ENCODE peak calls at places on chromosomes 2 and 18, in six cellular contexts. D is stimulated activated CD8-positive, alpha-beta memory T cell treated with anti-CD3 and anti-CD28 coated beads, Interleukin-15, amount 100 ng/mL, for 24 hours; C is posterior cingulate gyrus; W is HT1080; H is GM13977; V is sciatic nerve. P is an unnamed sample.
A peak's percentile ranks its signal among the peaks of the same experiment; 100 is the strongest.

GRCh38 chr2:168220971-168221819 is 26.2 kb downstream of the STK39 start:
- DNase-seq in D (no peak), C (no peak), W (peak; percentile 69), H (no peak), V (no peak), P (peak; percentile 77)

GRCh38 chr2:38093503-38093902 is 17.6 kb upstream of the CYP1B1 start:
- DNase-seq in D (no peak), C (no peak), W (peak; percentile 23), H (no peak), V (no peak), P (no peak)

GRCh38 chr2:26313446-26313845 is 32.5 kb upstream of the SELENOI start:
- DNase-seq in D (no peak), C (no peak), W (no peak), H (no peak), V (no peak), P (no peak)

GRCh38 chr2:169808211-169808610 is 9.5 kb downstream of the SSB start:
- DNase-seq in D (no peak), C (no peak), W (no peak), H (no peak), V (no peak), P (no peak)

GRCh38 chr2:239252433-239253200 is 148.2 kb downstream of the HDAC4 start:
- DNase-seq in D (no peak), C (peak; percentile 93), W (no peak), H (no peak), V (no peak), P (no peak)

GRCh38 chr2:100397976-100398375 is 19.5 kb downstream of the CHST10 start:
- DNase-seq in D (no peak), C (no peak), W (no peak), H (no peak), V (no peak), P (no peak)

GRCh38 chr18:33440384-33441043 is at the start of gene CCDC178:
- DNase-seq in D (no peak), C (peak; percentile 87), W (no peak), H (peak; percentile 21), V (peak; percentile 67), P (peak; percentile 48)

GRCh38 chr18:35376742-35377695 is at the start of gene ZNF396:
- DNase-seq in D (peak; percentile 36), C (peak; percentile 96), W (no peak), H (peak; percentile 86), V (peak; percentile 90), P (peak; percentile 16)

GRCh38 chr18:23138470-23138869 is 3.2 kb downstream of the CABLES1 start:
- DNase-seq in D (no peak), C (peak; percentile 35), W (no peak), H (no peak), V (no peak), P (no peak)

GRCh38 chr18:70376914-70377258 is 88.0 kb downstream of the SOCS6 start:
- DNase-seq in D (no peak), C (no peak), W (no peak), H (no peak), V (no peak), P (peak; percentile 72)

GRCh38 chr2:55948176-55948921 is 24.8 kb upstream of the EFEMP1 start:
- DNase-seq in D (no peak), C (no peak), W (no peak), H (no peak), V (no peak), P (no peak)

GRCh38 chr18:31683968-31684278 is 458 bp downstream of the B4GALT6 start:
- DNase-seq in D (no peak), C (no peak), W (no peak), H (no peak), V (no peak), P (no peak)

GRCh38 chr2:227442639-227443038 is 29.3 kb upstream of the AGFG1 start:
- DNase-seq in D (no peak), C (no peak), W (no peak), H (no peak), V (no peak), P (no peak)

GRCh38 chr2:115880558-115880957 is 1438.1 kb downstream of the DPP10 start:
- DNase-seq in D (no peak), C (no peak), W (no peak), H (no peak), V (no peak), P (no peak)

GRCh38 chr2:230160112-230160660 is 59.6 kb downstream of the SP110 start:
- DNase-seq in D (no peak), C (peak; percentile 86), W (peak; percentile 70), H (peak; percentile 73), V (no peak), P (peak; percentile 4)

GRCh38 chr2:102510791-102511575 is 38.0 kb downstream of the SLC9A4 start:
- DNase-seq in D (no peak), C (no peak), W (no peak), H (no peak), V (no peak), P (no peak)

GRCh38 chr2:112877423-112877822 is 33.5 kb upstream of the IL37 start:
- DNase-seq in D (no peak), C (no peak), W (peak; percentile 90), H (no peak), V (no peak), P (no peak)

GRCh38 chr2:102114290-102114721 is 28.2 kb upstream of the IL1R1 start:
- DNase-seq in D (no peak), C (no peak), W (peak; percentile 85), H (no peak), V (no peak), P (peak; percentile 90)

GRCh38 chr18:58447342-58448190 is 181.3 kb downstream of the ALPK2 start:
- DNase-seq in D (no peak), C (peak; percentile 54), W (no peak), H (no peak), V (no peak), P (no peak)

GRCh38 chr2:73987109-73987947 is 2.6 kb downstream of the TET3 start:
- DNase-seq in D (no peak), C (peak; percentile 92), W (no peak), H (no peak), V (no peak), P (no peak)

GRCh38 chr2:190759749-190760213 is 110.9 kb downstream of the NAB1 start:
- DNase-seq in D (no peak), C (no peak), W (peak; percentile 78), H (no peak), V (no peak), P (peak; percentile 70)

GRCh38 chr18:74631242-74632087 is 33.8 kb downstream of the ZNF407 start:
- DNase-seq in D (no peak), C (no peak), W (no peak), H (no peak), V (no peak), P (no peak)

GRCh38 chr2:64754587-64754986 is 100.9 kb upstream of the SERTAD2 start:
- DNase-seq in D (no peak), C (no peak), W (no peak), H (no peak), V (no peak), P (no peak)

GRCh38 chr2:190804182-190804795 is 76.3 kb upstream of the GLS start:
- DNase-seq in D (no peak), C (no peak), W (no peak), H (no peak), V (no peak), P (no peak)

P was measured in kidney glomerular epithelial cell.